ENCODE peak calls at places on chromosomes 16 and 17, in nine cellular contexts. D is suprapubic skin, S is PC-9, U is cardiac muscle cell, T is Peyer's patch, L is uterus, B is heart right ventricle, I is upper lobe of right lung, Q is tibial artery. N is an unnamed sample. For H3K4me1, the result is how much of the 10 kb centered on the place peaks cover.

GRCh38 chr17:77571562-77571981 is 386.9 kb upstream of the TNRC6C start:
- DNase-seq in I (peak), B (no peak), D (no peak), T (peak), L (peak), S (no peak), U (peak), Q (peak), N (peak)

GRCh38 chr17:59238904-59239303 is 18.6 kb downstream of the GDPD1 start:
- DNase-seq in L (no peak), U (no peak), D (no peak), I (no peak), B (no peak), S (no peak), Q (no peak), T (no peak), N (no peak)

GRCh38 chr17:56810286-56810781 is 23.4 kb downstream of the C17orf67 start:
- DNase-seq in L (no peak), I (no peak), D (no peak), S (no peak), T (no peak), Q (no peak), U (no peak), B (no peak), N (peak)

GRCh38 chr17:16943541-16944333 is 28.2 kb downstream of the TNFRSF13B start:
- DNase-seq in U (no peak), S (no peak), T (peak), D (no peak), L (no peak), I (no peak), B (no peak), Q (no peak), N (peak)

GRCh38 chr17:60161598-60162330 is 12.0 kb downstream of the CA4 start:
- DNase-seq in U (no peak), S (no peak), T (no peak), I (peak), D (peak), B (no peak), L (no peak), Q (no peak), N (no peak)

GRCh38 chr17:38602862-38603785 is 2.6 kb downstream of the SRCIN1 start:
- DNase-seq in Q (no peak), L (no peak), T (no peak), S (no peak), B (no peak), I (no peak), U (no peak), D (no peak), N (no peak)

GRCh38 chr17:80166446-80166845 is 3.4 kb upstream of the CARD14 start:
- DNase-seq in U (no peak), T (no peak), L (no peak), B (no peak), Q (no peak), S (peak), I (no peak), D (no peak), N (no peak)

GRCh38 chr17:71338396-71338795 is 782.4 kb upstream of the SOX9 start:
- DNase-seq in T (no peak), I (no peak), Q (no peak), S (no peak), D (no peak), B (no peak), L (no peak), U (peak), N (no peak)

GRCh38 chr17:17672453-17673368 is 8.5 kb upstream of the RAI1 start:
- DNase-seq in L (no peak), D (no peak), U (no peak), Q (no peak), B (no peak), I (no peak), T (no peak), S (peak), N (no peak)

GRCh38 chr17:17966399-17966798 is 5.8 kb downstream of the TOM1L2 start:
- DNase-seq in T (no peak), L (no peak), U (no peak), D (no peak), I (no peak), Q (no peak), S (no peak), B (no peak), N (no peak)

GRCh38 chr16:84884311-84885023 is 64.7 kb downstream of the CRISPLD2 start:
- DNase-seq in D (no peak), B (peak), Q (no peak), T (no peak), S (peak), L (no peak), I (no peak), U (no peak), N (peak)

GRCh38 chr16:77288222-77288621 is 89.0 kb downstream of the SYCE1L start:
- DNase-seq in D (no peak), S (peak), B (no peak), U (peak), Q (no peak), I (no peak), L (no peak), T (no peak), N (no peak)

GRCh38 chr17:29590261-29590978 is 972 bp upstream of the GIT1 start:
- DNase-seq in I (peak), L (peak), U (peak), Q (no peak), D (no peak), B (peak), S (peak), T (no peak), N (no peak)

GRCh38 chr17:2396192-2396567 is 4.7 kb downstream of the MNT start:
- DNase-seq in S (no peak), T (no peak), U (no peak), Q (no peak), L (no peak), B (no peak), I (peak), D (no peak), N (no peak)

GRCh38 chr17:48611681-48612455 is 1.1 kb upstream of the HOXB7 start:
- DNase-seq in U (no peak), D (no peak), S (peak), Q (no peak), T (no peak), I (no peak), B (no peak), L (no peak), N (no peak)

GRCh38 chr17:49280918-49281317 is 50.3 kb upstream of the PHOSPHO1 start:
- DNase-seq in S (no peak), I (no peak), L (no peak), B (no peak), Q (no peak), D (no peak), U (no peak), T (no peak), N (no peak)

GRCh38 chr16:87457724-87458423 is 35.0 kb downstream of the ZCCHC14 start:
- DNase-seq in B (no peak), S (peak), Q (no peak), T (no peak), I (peak), U (peak), D (no peak), L (no peak), N (no peak)

GRCh38 chr16:79528281-79528680 is 72.3 kb downstream of the MAF start:
- DNase-seq in S (no peak), B (no peak), Q (no peak), T (no peak), U (no peak), D (no peak), I (no peak), L (no peak), N (no peak)

GRCh38 chr17:29168079-29168758 is 12.0 kb downstream of the MYO18A start:
- DNase-seq in L (no peak), I (no peak), B (no peak), S (peak), D (peak), U (peak), Q (no peak), T (no peak), N (no peak)

GRCh38 chr16:86077243-86077940 is 178.4 kb downstream of the IRF8 start:
- DNase-seq in Q (no peak), D (peak), L (no peak), B (no peak), U (no peak), T (no peak), I (peak), S (no peak), N (no peak)

GRCh38 chr17:60645918-60646523 is 31.6 kb upstream of the BCAS3 start:
- DNase-seq in U (no peak), D (no peak), B (no peak), I (no peak), S (no peak), L (no peak), T (no peak), Q (no peak), N (no peak)

GRCh38 chr16:87936375-87937230 is at the start of gene CA5A:
- DNase-seq in Q (no peak), T (no peak), L (no peak), U (no peak), I (no peak), S (no peak), B (no peak), D (no peak), N (no peak)

GRCh38 chr17:66476014-66476413 is 173.6 kb downstream of the PRKCA start:
- DNase-seq in U (no peak), Q (no peak), B (no peak), S (no peak), L (no peak), T (no peak), I (no peak), D (no peak), N (no peak)

GRCh38 chr17:66472123-66472522 is 169.7 kb downstream of the PRKCA start:
- DNase-seq in B (no peak), Q (no peak), I (no peak), T (no peak), S (no peak), L (no peak), U (no peak), D (no peak), N (no peak)

GRCh38 chr17:66477615-66478283 is 175.3 kb downstream of the PRKCA start:
- DNase-seq in Q (no peak), L (no peak), S (no peak), D (no peak), B (no peak), I (no peak), U (no peak), T (no peak), N (no peak)

GRCh38 chr17:66474810-66475497 is 172.5 kb downstream of the PRKCA start:
- DNase-seq in I (no peak), L (no peak), D (no peak), Q (no peak), U (no peak), S (no peak), T (no peak), B (no peak), N (no peak)

GRCh38 chr17:66474258-66474657 is 171.8 kb downstream of the PRKCA start:
- DNase-seq in B (no peak), L (no peak), Q (no peak), D (no peak), T (no peak), S (no peak), I (no peak), U (no peak), N (no peak)
- TF ChIP-seq CTCF in B (no peak), L (no peak), Q (no peak), D (no peak), T (no peak), S (no peak), I (no peak), U (no peak), N (no peak)

DNA sequence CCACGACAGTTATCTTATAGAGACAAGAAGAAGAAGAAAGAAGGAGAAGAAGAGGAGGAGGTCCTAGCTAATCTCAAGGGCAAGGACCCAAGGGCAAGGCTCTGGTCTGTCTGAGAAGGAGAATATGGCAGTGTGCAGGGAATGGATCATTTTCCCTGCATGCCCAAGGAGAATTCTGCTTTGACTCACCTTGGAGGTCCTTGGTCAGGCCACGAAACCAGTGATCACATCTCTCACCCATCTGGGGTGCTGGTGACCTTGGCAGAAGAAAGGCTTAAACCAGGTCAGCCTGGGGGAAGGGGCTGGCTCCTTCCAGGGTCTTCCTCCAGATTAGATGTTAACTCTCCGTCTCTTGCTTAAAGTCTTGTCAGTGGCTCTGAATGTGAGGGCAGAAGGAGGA is 1.6 kb upstream of the FMNL1 start:
- DNase-seq in T (no peak), U (no peak), I (no peak), L (no peak), B (no peak), Q (no peak), S (no peak), D (no peak), N (no peak)
- H3K4me1 ChIP-seq in T (under half), U (under half), I (under half), L (under half), B (under half), Q (under half), S (under half), D (half or more), N (under half)

DNA sequence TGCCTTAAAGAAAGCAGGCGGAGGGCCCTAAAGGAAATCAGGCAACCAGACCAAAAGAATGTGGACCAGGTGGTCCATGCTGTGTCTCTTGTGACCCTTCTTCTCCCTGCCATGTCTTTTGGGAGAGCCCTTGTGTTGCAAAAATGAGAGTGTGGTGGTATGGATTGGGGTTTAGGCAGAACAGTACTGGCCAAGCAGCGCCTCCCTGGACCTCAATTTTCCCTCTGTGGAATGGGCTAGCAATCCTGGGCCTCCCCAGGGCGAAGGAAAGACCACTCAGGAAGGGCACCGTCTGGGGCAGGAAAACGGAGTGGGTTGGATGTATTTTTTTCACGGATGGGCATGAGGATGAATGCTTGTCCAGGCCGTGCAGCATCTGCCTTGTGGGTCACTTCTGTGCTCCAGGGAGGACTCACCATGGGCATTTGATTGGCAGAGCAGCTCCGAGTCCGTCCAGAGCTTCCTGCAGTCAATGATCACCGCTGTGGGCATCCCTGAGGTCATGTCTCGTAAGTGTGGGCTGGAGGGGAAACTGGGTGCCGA is 7.6 kb upstream of the NLRC5 start:
- DNase-seq in I (no peak), Q (no peak), U (no peak), S (no peak), T (no peak), B (no peak), D (no peak), L (no peak), N (no peak)
- TF ChIP-seq CTCF in I (no peak), Q (no peak), U (no peak), S (no peak), T (no peak), B (no peak), D (no peak), L (no peak), N (no peak)

GRCh38 chr17:27546624-27547300 is 84.2 kb upstream of the LGALS9 start:
- DNase-seq in T (no peak), S (no peak), Q (no peak), B (no peak), L (no peak), I (no peak), U (no peak), D (no peak), N (no peak)

GRCh38 chr17:27547301-27547683 is 83.7 kb upstream of the LGALS9 start:
- DNase-seq in I (no peak), B (no peak), S (no peak), T (no peak), L (no peak), D (no peak), Q (no peak), U (no peak), N (no peak)

GRCh38 chr17:27549251-27549919 is 81.6 kb upstream of the LGALS9 start:
- DNase-seq in S (no peak), L (no peak), T (no peak), U (peak), D (no peak), Q (peak), I (no peak), B (peak), N (peak)

GRCh38 chr17:27550291-27550930 is 80.6 kb upstream of the LGALS9 start:
- DNase-seq in L (no peak), S (no peak), U (no peak), B (no peak), Q (no peak), I (peak), D (no peak), T (no peak), N (no peak)

GRCh38 chr17:27548369-27548768 is 82.6 kb upstream of the LGALS9 start:
- DNase-seq in U (no peak), D (no peak), I (no peak), S (no peak), B (no peak), T (no peak), L (no peak), Q (no peak), N (no peak)
- H3K4me1 ChIP-seq in U (under half), D (under half), I (under half), S (under half), B (under half), T (under half), L (under half), Q (under half), N (under half)

DNA sequence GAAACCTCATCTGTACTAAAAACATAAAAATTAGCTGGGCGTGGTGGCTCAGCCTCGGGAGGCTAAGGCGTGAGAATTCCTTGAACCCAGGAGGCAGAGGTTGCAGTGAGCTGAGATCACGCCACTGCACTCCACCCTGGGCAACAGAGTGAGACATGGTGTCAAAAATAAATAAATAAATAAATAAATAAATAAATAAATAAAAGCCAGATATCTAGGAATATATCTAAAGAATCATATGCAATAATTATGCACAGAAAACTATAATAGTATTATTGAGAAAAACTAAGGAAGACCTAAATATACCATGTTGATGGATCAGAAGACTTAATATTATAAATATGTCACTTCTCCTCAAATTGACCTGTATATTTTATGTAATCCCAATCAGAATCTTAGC is 37.0 kb downstream of the TMC7 start:
- DNase-seq in T (no peak), I (no peak), L (no peak), S (no peak), Q (no peak), U (no peak), B (no peak), D (no peak), N (no peak)
- TF ChIP-seq CTCF in T (no peak), I (no peak), L (no peak), S (no peak), Q (no peak), U (no peak), B (no peak), D (no peak), N (no peak)

DNA sequence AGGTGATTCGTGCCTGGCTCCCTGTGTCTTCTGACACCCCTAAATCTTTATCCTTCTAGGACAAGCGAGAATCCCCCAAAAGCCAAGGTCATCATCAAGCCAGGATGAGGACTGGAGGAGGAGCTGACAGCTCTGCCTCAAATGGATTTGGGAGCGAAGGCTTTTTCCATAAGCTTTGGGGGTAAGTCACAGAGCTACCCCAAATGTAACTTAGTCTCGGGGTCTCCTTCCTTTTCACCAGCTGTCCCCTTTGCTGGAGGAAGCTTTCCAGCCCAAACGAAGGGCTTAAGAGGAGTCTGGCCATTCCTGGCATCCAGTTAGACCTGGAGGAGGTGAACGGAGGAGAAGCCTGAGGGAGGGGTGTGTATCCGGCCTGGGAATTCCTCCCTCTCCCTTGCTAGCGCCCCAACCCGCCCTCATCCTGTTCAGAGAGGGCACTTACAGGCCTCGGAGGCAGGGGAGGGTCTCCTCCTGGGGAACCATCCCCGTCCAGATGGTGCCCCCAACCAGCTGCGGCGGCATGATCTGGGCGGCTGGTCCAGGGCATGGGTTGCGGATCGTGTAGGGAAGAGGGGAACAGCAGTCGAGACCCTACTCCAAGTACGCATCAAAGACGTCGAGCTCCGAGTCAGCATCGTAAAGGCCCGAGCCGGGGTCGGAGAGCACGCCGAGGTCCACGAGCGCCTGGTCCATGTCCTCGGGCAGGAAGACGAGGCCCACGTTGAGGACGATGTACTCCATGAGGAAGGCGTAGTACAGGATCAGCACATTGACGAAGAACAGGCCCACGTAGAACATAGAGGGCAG is 938 bp downstream of the DEXI start:
- DNase-seq in D (no peak), Q (no peak), B (no peak), S (no peak), T (no peak), I (peak), L (peak), U (no peak), N (no peak)
- H3K4me1 ChIP-seq in D (half or more), Q (half or more), B (half or more), S (under half), T (half or more), I (half or more), L (under half), U (under half), N (under half)

DNA sequence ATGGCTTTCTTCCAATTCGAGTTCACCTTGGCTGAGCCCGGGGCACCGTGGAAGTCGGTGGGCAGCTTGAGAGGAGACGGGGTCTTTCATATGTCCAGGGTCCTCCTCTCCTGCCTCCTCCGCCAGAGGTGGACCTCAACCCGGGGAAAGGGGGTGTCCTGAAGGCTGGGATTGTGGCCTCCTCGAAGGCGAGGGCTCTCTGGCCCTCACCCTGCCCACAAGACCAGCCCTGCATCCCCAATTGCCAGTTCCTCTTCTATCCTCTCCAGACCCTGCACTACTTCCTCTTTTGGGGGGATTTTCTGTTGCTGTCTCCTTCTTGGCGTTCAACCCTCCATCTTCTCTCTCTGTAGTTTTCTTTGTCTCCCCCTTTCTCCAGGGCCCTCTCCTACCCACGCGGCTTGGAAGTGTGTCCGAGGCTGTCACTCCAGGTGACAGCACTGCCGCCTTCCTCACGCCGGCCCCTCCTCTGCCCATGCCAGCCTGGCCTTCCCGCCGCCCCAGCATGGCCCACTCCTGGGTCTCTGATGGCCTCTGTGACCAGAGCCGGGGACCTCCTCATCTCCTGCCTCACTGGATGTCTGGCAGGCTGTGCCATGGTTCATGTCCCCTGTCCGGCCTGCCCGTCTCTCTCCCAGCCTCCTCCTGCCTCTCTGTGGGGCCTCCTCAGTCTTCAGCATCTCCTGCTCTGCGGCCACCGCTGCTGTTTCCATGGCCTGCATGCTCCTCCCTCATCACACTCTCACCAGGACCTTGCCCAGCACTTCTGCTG is 2.4 kb upstream of the ITGAX start:
- DNase-seq in D (no peak), T (peak), S (no peak), I (no peak), U (no peak), Q (no peak), L (no peak), B (no peak), N (no peak)
- TF ChIP-seq CTCF in D (no peak), T (no peak), S (no peak), I (no peak), U (no peak), Q (no peak), L (no peak), B (no peak), N (no peak)